ENCODE peak calls at places on chromosomes 3 and 15, in four cellular contexts. R, K, Z and E are unnamed samples.

GRCh38 chr3:149767720-149768119 is 15.4 kb upstream of the COMMD2 start:
- DNase-seq in R (no peak), K (no peak), Z (no peak), E (no peak)

GRCh38 chr3:97910931-97911351 is 61.3 kb downstream of the RIOX2 start:
- DNase-seq in R (no peak), K (peak), Z (no peak), E (no peak)

GRCh38 chr3:172456404-172456803 is 8.1 kb upstream of the GHSR start:
- DNase-seq in R (no peak), K (no peak), Z (no peak), E (no peak)

GRCh38 chr3:186998937-186999368 is 68.6 kb downstream of the ST6GAL1 start:
- DNase-seq in R (no peak), K (no peak), Z (no peak), E (no peak)

GRCh38 chr3:138441256-138441655 is 6.8 kb downstream of the ESYT3 start:
- DNase-seq in R (no peak), K (no peak), Z (no peak), E (no peak)

GRCh38 chr3:12679468-12679867 is 15.6 kb upstream of the RAF1 start:
- DNase-seq in R (no peak), K (no peak), Z (no peak), E (no peak)

GRCh38 chr15:59339252-59339672 is 33.4 kb downstream of the MYO1E start:
- DNase-seq in R (no peak), K (no peak), Z (no peak), E (no peak)

GRCh38 chr3:31431322-31431721 is 101.4 kb upstream of the STT3B start:
- DNase-seq in R (no peak), K (no peak), Z (no peak), E (no peak)

GRCh38 chr3:10622456-10622855 is 117.1 kb upstream of the ATP2B2 start:
- DNase-seq in R (no peak), K (no peak), Z (no peak), E (no peak)

GRCh38 chr15:35705885-35706590 is 160.1 kb upstream of the DPH6 start:
- DNase-seq in R (no peak), K (no peak), Z (no peak), E (no peak)
- TF ChIP-seq CTCF in R (no peak), K (no peak), Z (no peak), E (no peak)

GRCh38 chr15:68700395-68701123 is 120.1 kb downstream of the ANP32A start:
- DNase-seq in R (peak), K (peak), Z (no peak), E (no peak)

GRCh38 chr15:68699124-68699880 is 120.5 kb downstream of the CORO2B start:
- DNase-seq in R (no peak), K (no peak), Z (no peak), E (no peak)

GRCh38 chr15:68704496-68705021 is 116.1 kb downstream of the ANP32A start:
- DNase-seq in R (peak), K (no peak), Z (no peak), E (no peak)

GRCh38 chr15:68699881-68700394 is 120.8 kb downstream of the ANP32A start:
- DNase-seq in R (no peak), K (no peak), Z (no peak), E (no peak)

DNA sequence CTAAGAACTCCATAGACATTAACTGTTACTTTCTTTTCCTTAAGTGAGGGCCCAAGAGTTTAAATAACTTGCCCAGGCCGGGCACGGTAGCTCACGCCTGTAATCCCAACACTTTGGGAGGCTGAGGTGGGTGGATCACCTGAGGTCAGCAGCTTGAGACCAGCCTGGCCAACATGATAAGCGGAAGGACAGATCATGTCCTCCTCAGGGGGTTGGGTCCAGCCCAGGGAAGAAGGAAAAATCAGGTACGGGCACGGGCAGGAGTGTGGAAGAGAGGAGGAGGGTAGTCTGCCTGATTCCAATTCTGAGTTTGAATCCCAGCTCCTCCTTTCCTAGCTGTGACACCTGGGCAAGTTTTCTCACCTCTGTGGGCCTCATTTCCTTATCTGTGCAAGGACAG is 118.8 kb downstream of the ANP32A start:
- DNase-seq in R (no peak), K (no peak), Z (no peak), E (no peak)
- TF ChIP-seq CTCF in R (no peak), K (no peak), Z (no peak), E (no peak)

GRCh38 chr3:184491011-184491576 is 70.5 kb upstream of the EPHB3 start:
- DNase-seq in R (no peak), K (no peak), Z (no peak), E (no peak)

GRCh38 chr3:184491867-184492615 is 69.5 kb upstream of the EPHB3 start:
- DNase-seq in R (peak), K (no peak), Z (no peak), E (no peak)

GRCh38 chr3:184486614-184487013 is 75.0 kb upstream of the EPHB3 start:
- DNase-seq in R (no peak), K (peak), Z (no peak), E (no peak)

GRCh38 chr3:184488577-184488976 is 73.0 kb upstream of the EPHB3 start:
- DNase-seq in R (no peak), K (no peak), Z (no peak), E (no peak)

GRCh38 chr3:184489457-184489856 is 72.1 kb upstream of the EPHB3 start:
- DNase-seq in R (no peak), K (no peak), Z (no peak), E (no peak)
- TF ChIP-seq CTCF in R (no peak), K (no peak), Z (no peak), E (no peak)

DNA sequence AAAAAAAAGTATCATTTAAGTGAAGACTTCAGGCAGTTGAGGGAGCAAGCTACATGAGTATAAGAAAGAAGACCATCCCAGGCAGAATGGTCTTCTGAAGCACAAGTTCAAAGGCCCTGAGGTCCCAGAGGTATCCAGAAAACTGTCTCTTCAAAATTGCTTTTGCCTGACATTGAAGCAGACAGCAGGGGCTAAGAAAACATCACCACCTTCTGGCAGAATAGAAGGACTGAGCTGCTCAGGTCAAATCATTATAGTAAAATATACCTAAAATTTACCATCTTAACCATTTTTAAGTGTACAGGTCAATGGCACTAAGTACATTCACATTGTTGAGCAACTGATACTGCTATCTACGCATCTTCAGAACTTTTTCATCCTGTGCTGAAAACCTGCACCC is 16.4 kb downstream of the GPR160 start:
- DNase-seq in R (no peak), K (peak), Z (no peak), E (no peak)
- TF ChIP-seq CTCF in R (no peak), K (peak), Z (peak), E (peak)